ENCODE peak calls at places on chromosomes 16 and 17, in four cellular contexts. W is H9, S is IMR-90, Y is H1. P is an unnamed sample.

GRCh38 chr16:70746708-70747424 is 54.1 kb downstream of the VAC14 start:
- DNase-seq in W (no peak), Y (no peak), S (peak), P (no peak)

GRCh38 chr17:64941045-64941444 is 21.8 kb upstream of the LRRC37A3 start:
- DNase-seq in W (no peak), S (no peak), Y (no peak), P (no peak)

GRCh38 chr16:55917373-55917919 is 42.3 kb upstream of the CES5A start:
- DNase-seq in Y (no peak), W (no peak), S (no peak), P (no peak)

GRCh38 chr17:78010759-78011158 is 52.3 kb downstream of the TNRC6C start:
- DNase-seq in Y (no peak), W (no peak), S (no peak), P (no peak)

GRCh38 chr17:82609655-82610054 is 38.6 kb downstream of the WDR45B start:
- DNase-seq in Y (no peak), W (no peak), S (no peak), P (no peak)

GRCh38 chr17:10224592-10225195 is 26.3 kb upstream of the GAS7 start:
- DNase-seq in Y (no peak), S (no peak), W (no peak), P (no peak)

GRCh38 chr16:48291754-48292153 is 44.4 kb upstream of the ABCC11 start:
- DNase-seq in Y (no peak), S (no peak), W (no peak), P (no peak)

GRCh38 chr16:11735801-11736200 is 6.9 kb downstream of the TXNDC11 start:
- DNase-seq in W (no peak), Y (no peak), S (no peak), P (no peak)

GRCh38 chr17:29788045-29788444 is 142.0 kb downstream of the SSH2 start:
- DNase-seq in W (no peak), S (no peak), Y (no peak), P (no peak)

GRCh38 chr16:48498761-48499600 is 111.0 kb downstream of the N4BP1 start:
- DNase-seq in S (peak), Y (no peak), W (no peak), P (peak)

GRCh38 chr16:84255050-84255810 is 15.4 kb upstream of the KCNG4 start:
- DNase-seq in W (no peak), S (no peak), Y (no peak), P (no peak)

GRCh38 chr16:67115649-67116048 is 5.9 kb downstream of the PHAF1 start:
- DNase-seq in Y (no peak), S (peak), W (no peak), P (no peak)

GRCh38 chr16:66949472-66949871 is 11.6 kb upstream of the CES3 start:
- DNase-seq in S (no peak), W (no peak), Y (no peak), P (no peak)

GRCh38 chr16:54594646-54595381 is 308.2 kb upstream of the IRX3 start:
- DNase-seq in W (no peak), S (no peak), Y (no peak), P (no peak)

GRCh38 chr16:22291860-22292692 is 5.1 kb upstream of the POLR3E start:
- DNase-seq in S (peak), W (no peak), Y (no peak), P (peak)

GRCh38 chr17:8956521-8956920 is 9.0 kb downstream of the PIK3R5 start:
- DNase-seq in W (no peak), Y (no peak), S (no peak), P (no peak)

GRCh38 chr17:3963214-3964201 is 729 bp downstream of the ATP2A3 start:
- DNase-seq in Y (no peak), S (no peak), W (no peak), P (no peak)

GRCh38 chr17:79951361-79952264 is 84.1 kb downstream of the TBC1D16 start:
- DNase-seq in Y (no peak), W (peak), S (peak), P (peak)

GRCh38 chr16:56270828-56271227 is 79.5 kb downstream of the GNAO1 start:
- DNase-seq in W (no peak), Y (no peak), S (no peak), P (no peak)

GRCh38 chr17:52024296-52024870 is 134.1 kb downstream of the CA10 start:
- DNase-seq in Y (no peak), S (no peak), W (no peak), P (peak)

GRCh38 chr16:590165-590874 is 454 bp downstream of the RAB40C start:
- DNase-seq in Y (no peak), W (no peak), S (peak), P (no peak)

GRCh38 chr17:36048061-36048460 is 16.0 kb upstream of the CCL18 start:
- DNase-seq in W (no peak), Y (no peak), S (no peak), P (no peak)

GRCh38 chr17:67281736-67282135 is 36.7 kb upstream of the HELZ start:
- DNase-seq in W (no peak), S (no peak), Y (no peak), P (peak)

GRCh38 chr16:85586360-85587145 is 26.6 kb upstream of the GSE1 start:
- DNase-seq in W (no peak), S (peak), Y (no peak), P (no peak)

GRCh38 chr16:84029297-84030096 is 13.1 kb downstream of the SLC38A8 start:
- DNase-seq in S (no peak), W (no peak), Y (no peak), P (no peak)

GRCh38 chr17:10657123-10657522 is at the start of gene MYH3:
- DNase-seq in Y (no peak), W (no peak), S (no peak), P (no peak)

GRCh38 chr16:89200850-89201466 is 621 bp upstream of the SLC22A31 start:
- DNase-seq in Y (no peak), W (peak), S (no peak), P (no peak)

GRCh38 chr16:89199241-89200123 is 855 bp downstream of the SLC22A31 start:
- DNase-seq in Y (no peak), W (peak), S (no peak), P (no peak)

GRCh38 chr16:89200124-89200849 is at the start of gene SLC22A31:
- DNase-seq in Y (no peak), S (no peak), W (peak), P (peak)

GRCh38 chr16:89201467-89202377 is 1.4 kb upstream of the SLC22A31 start:
- DNase-seq in Y (peak), S (peak), W (peak), P (peak)

GRCh38 chr16:89202422-89203215 is 2.3 kb upstream of the SLC22A31 start:
- DNase-seq in Y (no peak), W (peak), S (no peak), P (no peak)
- H4K5ac ChIP-seq in Y (no peak), W (no peak), S (no peak), P (no peak)

DNA sequence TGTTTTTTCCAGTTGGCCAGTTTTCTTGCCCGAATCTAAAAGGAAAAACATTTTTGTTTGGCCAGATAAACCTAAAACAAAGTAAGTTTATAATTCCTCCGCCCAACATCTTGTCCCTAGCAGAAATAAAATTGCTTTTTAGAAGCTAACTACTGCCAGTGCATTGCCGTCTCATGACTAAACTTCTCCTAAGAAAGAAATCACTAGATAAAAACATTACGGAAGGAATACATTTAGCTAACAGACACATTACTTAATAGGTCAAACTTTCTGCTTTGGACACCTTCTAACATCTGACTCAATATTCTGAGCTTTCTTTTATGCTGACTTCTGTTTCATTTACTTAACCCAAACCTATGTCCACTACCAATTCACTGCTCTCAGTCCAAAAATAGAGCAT is 36.2 kb downstream of the FBXL20 start:
- DNase-seq in Y (no peak), S (peak), W (no peak), P (no peak)
- H4K5ac ChIP-seq in Y (no peak), S (no peak), W (no peak), P (no peak)

GRCh38 chr16:63527404-63527803 is 1491.2 kb upstream of the CDH8 start:
- DNase-seq in Y (no peak), W (no peak), S (no peak), P (no peak)
- H4K5ac ChIP-seq in Y (no peak), W (no peak), S (no peak), P (no peak)

DNA sequence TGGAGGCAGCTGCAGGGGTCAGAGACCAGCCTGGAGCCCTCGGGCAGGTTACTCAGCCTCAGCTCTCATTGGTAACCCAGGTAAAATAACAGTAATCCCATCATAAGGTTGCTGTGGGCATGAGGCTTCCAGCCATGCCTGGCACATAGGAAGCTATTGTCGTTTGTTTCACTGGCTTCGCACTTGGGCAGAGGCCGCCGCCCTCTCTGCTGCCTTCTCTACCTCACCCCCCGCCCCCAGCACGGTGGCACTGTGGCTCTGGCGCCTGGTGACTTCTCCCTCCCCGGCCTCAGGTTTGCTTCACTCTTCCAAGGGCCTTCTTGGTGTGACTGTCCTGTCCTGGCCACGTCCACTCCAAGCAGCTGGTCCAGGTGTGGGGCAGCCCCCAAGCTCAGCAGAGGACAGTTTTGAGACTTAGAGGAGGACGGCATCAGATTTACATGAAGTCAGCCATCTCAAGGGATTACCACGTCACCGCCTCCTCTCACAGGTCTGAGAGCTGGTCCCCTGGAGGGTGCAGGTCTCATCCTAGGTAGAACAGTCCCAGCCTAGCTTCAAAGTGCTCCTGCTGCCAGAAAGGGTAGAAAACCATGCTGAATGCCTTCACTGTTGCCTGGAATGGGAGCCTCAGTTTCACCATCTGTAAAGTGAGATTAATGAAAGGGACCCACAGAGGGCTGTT is 34.8 kb downstream of the SREBF1 start:
- DNase-seq in Y (no peak), W (no peak), S (no peak), P (no peak)
- H4K5ac ChIP-seq in Y (no peak), W (no peak), S (no peak), P (no peak)

GRCh38 chr17:72117470-72117747 is 3.4 kb upstream of the SOX9 start:
- DNase-seq in Y (no peak), S (no peak), W (no peak), P (no peak)
- H4K5ac ChIP-seq in Y (no peak), S (no peak), W (no peak), P (no peak)

P was measured in mesendoderm.